ENCODE peak calls at places on chromosomes 4 and X, in nine cellular contexts. One of them, this sample, is unnamed.

GRCh38 chr4:103244251-103244650 is 46.1 kb upstream of the CENPE start:
- DNase-seq in upper lobe of left lung: no peak
- DNase-seq in foreskin fibroblast: no peak
- DNase-seq in pancreas: no peak
- DNase-seq in choroid plexus epithelial cell: no peak
- DNase-seq in GM23338: no peak
- DNase-seq in endodermal cell: no peak
- DNase-seq in mucosa of descending colon: no peak
- DNase-seq in fibroblast of lung: no peak
- DNase-seq in this sample: no peak

GRCh38 chr4:140764785-140765392 is 8.7 kb upstream of the TBC1D9 start:
- DNase-seq in GM23338: peak
- DNase-seq in fibroblast of lung: peak
- DNase-seq in foreskin fibroblast: peak
- DNase-seq in endodermal cell: peak
- DNase-seq in mucosa of descending colon: no peak
- DNase-seq in choroid plexus epithelial cell: peak
- DNase-seq in pancreas: peak
- DNase-seq in upper lobe of left lung: no peak
- DNase-seq in this sample: no peak

GRCh38 chr4:153661915-153662314 is 22.2 kb upstream of the TLR2 start:
- DNase-seq in foreskin fibroblast: no peak
- DNase-seq in GM23338: no peak
- DNase-seq in pancreas: no peak
- DNase-seq in fibroblast of lung: no peak
- DNase-seq in upper lobe of left lung: no peak
- DNase-seq in endodermal cell: no peak
- DNase-seq in choroid plexus epithelial cell: no peak
- DNase-seq in mucosa of descending colon: no peak
- DNase-seq in this sample: no peak

GRCh38 chr4:166165829-166166420 is 292.9 kb downstream of the TLL1 start:
- DNase-seq in endodermal cell: no peak
- DNase-seq in mucosa of descending colon: no peak
- DNase-seq in upper lobe of left lung: no peak
- DNase-seq in foreskin fibroblast: peak
- DNase-seq in choroid plexus epithelial cell: peak
- DNase-seq in pancreas: peak
- DNase-seq in fibroblast of lung: peak
- DNase-seq in GM23338: peak
- DNase-seq in this sample: no peak

GRCh38 chr4:181077416-181077815 is 1165.8 kb upstream of the TENM3 start:
- DNase-seq in fibroblast of lung: no peak
- DNase-seq in endodermal cell: no peak
- DNase-seq in choroid plexus epithelial cell: peak
- DNase-seq in upper lobe of left lung: no peak
- DNase-seq in mucosa of descending colon: no peak
- DNase-seq in foreskin fibroblast: no peak
- DNase-seq in GM23338: no peak
- DNase-seq in pancreas: no peak
- DNase-seq in this sample: no peak

GRCh38 chr4:56386091-56386490 is 1.2 kb downstream of the AASDH start:
- DNase-seq in pancreas: no peak
- DNase-seq in foreskin fibroblast: no peak
- DNase-seq in upper lobe of left lung: no peak
- DNase-seq in choroid plexus epithelial cell: no peak
- DNase-seq in mucosa of descending colon: no peak
- DNase-seq in GM23338: no peak
- DNase-seq in fibroblast of lung: no peak
- DNase-seq in endodermal cell: no peak
- DNase-seq in this sample: no peak

GRCh38 chrX:147180886-147181285 is 366.3 kb upstream of the CXorf51A start:
- DNase-seq in fibroblast of lung: no peak
- DNase-seq in choroid plexus epithelial cell: no peak
- DNase-seq in GM23338: no peak
- DNase-seq in foreskin fibroblast: no peak
- DNase-seq in pancreas: no peak
- DNase-seq in upper lobe of left lung: no peak
- DNase-seq in mucosa of descending colon: no peak
- DNase-seq in endodermal cell: no peak
- DNase-seq in this sample: no peak

GRCh38 chrX:149371984-149372383 is 133.1 kb downstream of the IDS start:
- DNase-seq in pancreas: no peak
- DNase-seq in foreskin fibroblast: no peak
- DNase-seq in upper lobe of left lung: no peak
- DNase-seq in endodermal cell: no peak
- DNase-seq in mucosa of descending colon: no peak
- DNase-seq in fibroblast of lung: no peak
- DNase-seq in choroid plexus epithelial cell: no peak
- DNase-seq in GM23338: no peak
- DNase-seq in this sample: no peak

GRCh38 chr4:7335363-7336066 is 99.2 kb downstream of the PSAPL1 start:
- DNase-seq in mucosa of descending colon: no peak
- DNase-seq in fibroblast of lung: no peak
- DNase-seq in choroid plexus epithelial cell: peak
- DNase-seq in pancreas: peak
- DNase-seq in upper lobe of left lung: peak
- DNase-seq in foreskin fibroblast: peak
- DNase-seq in endodermal cell: peak
- DNase-seq in GM23338: peak
- DNase-seq in this sample: peak

GRCh38 chr4:25370242-25370641 is 6.8 kb upstream of the ANAPC4 start:
- DNase-seq in fibroblast of lung: no peak
- DNase-seq in pancreas: no peak
- DNase-seq in upper lobe of left lung: no peak
- DNase-seq in choroid plexus epithelial cell: no peak
- DNase-seq in endodermal cell: no peak
- DNase-seq in foreskin fibroblast: no peak
- DNase-seq in GM23338: peak
- DNase-seq in mucosa of descending colon: no peak
- DNase-seq in this sample: no peak

GRCh38 chrX:107704181-107704580 is 71.4 kb downstream of the TSC22D3 start:
- DNase-seq in upper lobe of left lung: no peak
- DNase-seq in choroid plexus epithelial cell: no peak
- DNase-seq in pancreas: no peak
- DNase-seq in fibroblast of lung: no peak
- DNase-seq in mucosa of descending colon: no peak
- DNase-seq in foreskin fibroblast: no peak
- DNase-seq in endodermal cell: peak
- DNase-seq in GM23338: no peak
- DNase-seq in this sample: no peak

DNA sequence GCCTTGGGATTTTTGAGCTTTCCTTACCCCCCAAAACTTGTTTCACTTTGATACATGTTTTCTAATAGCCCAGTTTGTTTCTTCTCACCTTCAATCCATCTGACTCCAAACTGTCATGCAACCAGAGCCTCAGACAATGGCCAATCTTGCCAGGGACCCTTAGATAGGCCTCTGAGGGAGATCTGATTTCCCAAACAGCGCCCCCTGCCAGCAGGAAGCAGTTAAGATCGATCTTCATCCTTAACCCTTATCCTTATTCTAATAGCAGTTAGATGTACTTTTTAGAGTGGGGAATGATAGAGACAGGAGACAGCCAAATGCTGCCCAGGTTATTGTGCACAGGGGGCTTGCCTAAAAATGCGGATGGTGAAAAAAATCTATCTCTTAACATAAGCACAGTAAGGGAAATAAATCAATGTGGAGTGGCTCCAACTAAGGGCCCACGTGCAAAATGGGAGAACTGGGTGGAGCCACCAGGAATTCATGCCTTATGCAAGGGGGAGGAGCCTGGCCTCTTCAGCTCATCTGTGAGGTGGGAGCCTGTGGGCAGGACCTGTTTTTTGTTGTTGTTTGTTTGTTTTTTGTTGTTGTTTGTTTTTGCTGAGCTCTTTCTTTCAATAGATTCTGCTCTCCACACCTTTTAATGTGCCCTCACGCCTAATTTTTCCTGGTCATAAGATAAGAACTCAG is 833.6 kb upstream of the AGA start:
- DNase-seq in foreskin fibroblast: no peak
- DNase-seq in fibroblast of lung: no peak
- DNase-seq in choroid plexus epithelial cell: no peak
- DNase-seq in pancreas: no peak
- DNase-seq in upper lobe of left lung: no peak
- DNase-seq in mucosa of descending colon: no peak
- DNase-seq in GM23338: peak
- DNase-seq in endodermal cell: peak
- DNase-seq in this sample: peak
- TF ChIP-seq CTCF in foreskin fibroblast: no peak
- TF ChIP-seq CTCF in fibroblast of lung: no peak
- TF ChIP-seq CTCF in choroid plexus epithelial cell: no peak
- TF ChIP-seq CTCF in pancreas: no peak
- TF ChIP-seq CTCF in upper lobe of left lung: no peak
- TF ChIP-seq CTCF in mucosa of descending colon: no peak
- TF ChIP-seq CTCF in GM23338: peak
- TF ChIP-seq CTCF in endodermal cell: peak
- TF ChIP-seq CTCF in this sample: peak

DNA sequence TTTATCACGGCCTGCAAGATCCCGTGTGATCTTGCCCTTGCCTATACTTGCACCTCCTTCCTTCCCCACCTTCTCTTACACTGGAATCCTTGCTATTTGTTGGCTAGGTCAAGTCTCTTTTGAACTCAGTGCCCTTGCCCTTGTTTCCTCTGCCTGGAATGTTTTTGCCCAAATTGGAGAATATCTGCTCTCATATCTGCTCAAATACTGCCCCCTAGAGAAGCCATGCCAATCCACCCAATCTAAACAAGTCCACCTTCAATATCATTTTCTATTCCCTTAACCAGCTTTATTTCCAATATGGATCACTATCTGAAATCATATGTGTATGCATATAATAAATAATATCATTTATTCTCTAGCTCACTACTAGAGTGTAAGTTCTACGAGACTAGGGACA is 1044.2 kb upstream of the FTHL17 start:
- DNase-seq in endodermal cell: peak
- DNase-seq in upper lobe of left lung: no peak
- DNase-seq in choroid plexus epithelial cell: peak
- DNase-seq in foreskin fibroblast: no peak
- DNase-seq in GM23338: peak
- DNase-seq in mucosa of descending colon: no peak
- DNase-seq in fibroblast of lung: no peak
- DNase-seq in pancreas: no peak
- DNase-seq in this sample: no peak
- TF ChIP-seq CTCF in endodermal cell: peak
- TF ChIP-seq CTCF in upper lobe of left lung: no peak
- TF ChIP-seq CTCF in choroid plexus epithelial cell: peak
- TF ChIP-seq CTCF in foreskin fibroblast: no peak
- TF ChIP-seq CTCF in GM23338: peak
- TF ChIP-seq CTCF in mucosa of descending colon: no peak
- TF ChIP-seq CTCF in fibroblast of lung: no peak
- TF ChIP-seq CTCF in pancreas: no peak
- TF ChIP-seq CTCF in this sample: no peak

GRCh38 chr4:161320377-161320776 is 843.4 kb downstream of the FSTL5 start:
- DNase-seq in fibroblast of lung: peak
- DNase-seq in endodermal cell: peak
- DNase-seq in mucosa of descending colon: no peak
- DNase-seq in GM23338: peak
- DNase-seq in pancreas: peak
- DNase-seq in choroid plexus epithelial cell: peak
- DNase-seq in upper lobe of left lung: no peak
- DNase-seq in foreskin fibroblast: peak
- DNase-seq in this sample: peak
- TF ChIP-seq CTCF in fibroblast of lung: no peak
- TF ChIP-seq CTCF in endodermal cell: peak
- TF ChIP-seq CTCF in mucosa of descending colon: no peak
- TF ChIP-seq CTCF in GM23338: peak
- TF ChIP-seq CTCF in pancreas: peak
- TF ChIP-seq CTCF in choroid plexus epithelial cell: peak
- TF ChIP-seq CTCF in upper lobe of left lung: no peak
- TF ChIP-seq CTCF in foreskin fibroblast: peak
- TF ChIP-seq CTCF in this sample: peak

GRCh38 chr4:64713256-64713840 is 304.1 kb upstream of the TECRL start:
- DNase-seq in mucosa of descending colon: no peak
- DNase-seq in foreskin fibroblast: peak
- DNase-seq in endodermal cell: no peak
- DNase-seq in fibroblast of lung: peak
- DNase-seq in upper lobe of left lung: no peak
- DNase-seq in pancreas: no peak
- DNase-seq in GM23338: peak
- DNase-seq in choroid plexus epithelial cell: peak
- DNase-seq in this sample: no peak
- TF ChIP-seq CTCF in mucosa of descending colon: no peak
- TF ChIP-seq CTCF in foreskin fibroblast: peak
- TF ChIP-seq CTCF in endodermal cell: peak
- TF ChIP-seq CTCF in fibroblast of lung: no peak
- TF ChIP-seq CTCF in upper lobe of left lung: peak
- TF ChIP-seq CTCF in pancreas: peak
- TF ChIP-seq CTCF in GM23338: peak
- TF ChIP-seq CTCF in choroid plexus epithelial cell: peak
- TF ChIP-seq CTCF in this sample: peak

GRCh38 chr4:119034276-119035008 is 101.2 kb upstream of the MYOZ2 start:
- DNase-seq in fibroblast of lung: peak
- DNase-seq in choroid plexus epithelial cell: no peak
- DNase-seq in foreskin fibroblast: no peak
- DNase-seq in pancreas: no peak
- DNase-seq in upper lobe of left lung: no peak
- DNase-seq in mucosa of descending colon: no peak
- DNase-seq in endodermal cell: peak
- DNase-seq in GM23338: peak
- DNase-seq in this sample: no peak
- TF ChIP-seq CTCF in fibroblast of lung: no peak
- TF ChIP-seq CTCF in choroid plexus epithelial cell: no peak
- TF ChIP-seq CTCF in foreskin fibroblast: no peak
- TF ChIP-seq CTCF in pancreas: no peak
- TF ChIP-seq CTCF in upper lobe of left lung: no peak
- TF ChIP-seq CTCF in mucosa of descending colon: no peak
- TF ChIP-seq CTCF in endodermal cell: peak
- TF ChIP-seq CTCF in GM23338: peak
- TF ChIP-seq CTCF in this sample: no peak

DNA sequence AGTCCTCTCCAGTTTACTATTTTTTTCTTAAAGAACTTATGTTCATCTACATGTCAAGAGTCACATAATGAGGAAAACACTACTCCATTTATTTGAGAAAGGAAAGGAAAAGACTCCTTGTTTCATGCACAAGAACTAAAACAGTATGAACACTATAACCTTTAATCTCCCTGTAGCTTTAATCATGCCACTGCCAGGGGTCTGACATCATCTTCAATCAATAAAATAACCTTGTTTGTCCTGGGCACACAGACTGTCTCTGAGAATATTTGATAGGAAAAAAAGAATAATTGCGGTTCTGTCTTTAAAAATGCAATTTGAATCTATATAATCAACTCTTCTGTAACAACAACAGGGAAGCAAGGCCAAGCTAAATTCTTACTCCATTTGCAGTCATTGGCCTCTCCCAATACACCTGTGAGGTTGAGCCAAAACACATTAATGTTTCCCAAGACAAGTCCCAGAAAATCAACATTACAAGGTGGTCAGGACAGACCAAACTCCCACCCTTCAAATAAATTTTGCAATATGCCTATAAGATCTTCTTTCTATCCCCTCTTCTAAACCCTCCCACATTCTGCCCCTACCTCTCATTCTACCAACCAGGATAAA is 13.2 kb downstream of the AMOT start:
- DNase-seq in choroid plexus epithelial cell: no peak
- DNase-seq in pancreas: no peak
- DNase-seq in fibroblast of lung: no peak
- DNase-seq in mucosa of descending colon: no peak
- DNase-seq in upper lobe of left lung: no peak
- DNase-seq in GM23338: no peak
- DNase-seq in endodermal cell: no peak
- DNase-seq in foreskin fibroblast: no peak
- DNase-seq in this sample: no peak
- TF ChIP-seq CTCF in choroid plexus epithelial cell: no peak
- TF ChIP-seq CTCF in pancreas: no peak
- TF ChIP-seq CTCF in fibroblast of lung: no peak
- TF ChIP-seq CTCF in mucosa of descending colon: no peak
- TF ChIP-seq CTCF in upper lobe of left lung: no peak
- TF ChIP-seq CTCF in GM23338: no peak
- TF ChIP-seq CTCF in endodermal cell: no peak
- TF ChIP-seq CTCF in foreskin fibroblast: no peak
- TF ChIP-seq CTCF in this sample: no peak